ENCODE peak calls at places on chromosomes 11 and 22, in four cellular contexts. N, W, S and H are unnamed samples.

GRCh38 chr11:95884364-95884763 is 39.5 kb downstream of the MTMR2 start:
- DNase-seq in N (no peak), W (no peak), S (no peak), H (no peak)

GRCh38 chr22:48781868-48782267 is 1045.8 kb downstream of the BRD1 start:
- DNase-seq in N (peak; percentile 39), W (no peak), S (no peak), H (no peak)

GRCh38 chr11:62012451-62013265 is 45.2 kb upstream of the FTH1 start:
- DNase-seq in N (peak; percentile 60), W (no peak), S (no peak), H (no peak)

GRCh38 chr11:64234840-64235379 is 526 bp downstream of the VEGFB start:
- DNase-seq in N (peak; percentile 87), W (no peak), S (no peak), H (peak; percentile 68)

GRCh38 chr22:21762712-21763581 is 27.4 kb upstream of the YPEL1 start:
- DNase-seq in N (no peak), W (no peak), S (no peak), H (no peak)

GRCh38 chr11:72234920-72235319 is 9.1 kb downstream of the PHOX2A start:
- DNase-seq in N (peak; percentile 24), W (no peak), S (no peak), H (no peak)

GRCh38 chr11:1012740-1013627 is 23.5 kb downstream of the MUC6 start:
- DNase-seq in N (no peak), W (no peak), S (no peak), H (no peak)

GRCh38 chr11:77909277-77909676 is 85.2 kb downstream of the INTS4 start:
- DNase-seq in N (no peak), W (no peak), S (no peak), H (no peak)

GRCh38 chr11:102494216-102494615 is 36.3 kb downstream of the MMP7 start:
- DNase-seq in N (no peak), W (no peak), S (no peak), H (no peak)

GRCh38 chr11:108871152-108871551 is 206.3 kb downstream of the DDX10 start:
- DNase-seq in N (no peak), W (no peak), S (peak; percentile 40), H (no peak)

GRCh38 chr22:30649430-30650007 is 13.9 kb downstream of the SLC35E4 start:
- DNase-seq in N (no peak), W (no peak), S (no peak), H (peak; percentile 68)

GRCh38 chr11:92838655-92839334 is 130.7 kb upstream of the MTNR1B start:
- DNase-seq in N (no peak), W (no peak), S (no peak), H (no peak)

GRCh38 chr22:27718186-27719032 is 83.1 kb downstream of the MN1 start:
- DNase-seq in N (peak; percentile 89), W (no peak), S (no peak), H (peak; percentile 84)

GRCh38 chr22:19766506-19767426 is 6.2 kb downstream of the TBX1 start:
- DNase-seq in N (no peak), W (no peak), S (no peak), H (peak; percentile 76)

GRCh38 chr11:67354314-67355022 is 1.1 kb upstream of the POLD4 start:
- DNase-seq in N (peak; percentile 96), W (no peak), S (no peak), H (peak; percentile 82)

GRCh38 chr11:11993814-11994213 is 14.6 kb downstream of the DKK3 start:
- DNase-seq in N (no peak), W (no peak), S (no peak), H (no peak)

GRCh38 chr11:12245549-12245986 is 131.8 kb upstream of the PARVA start:
- DNase-seq in N (no peak), W (no peak), S (no peak), H (no peak)

GRCh38 chr11:87398913-87399312 is 361.2 kb downstream of the TMEM135 start:
- DNase-seq in N (peak; percentile 81), W (no peak), S (no peak), H (peak; percentile 41)

GRCh38 chr22:40679964-40680818 is 907 bp downstream of the MCHR1 start:
- DNase-seq in N (no peak), W (no peak), S (no peak), H (no peak)

GRCh38 chr11:7473702-7474101 is 11.6 kb upstream of the OLFML1 start:
- DNase-seq in N (no peak), W (no peak), S (no peak), H (no peak)

GRCh38 chr11:119065369-119065768 is 2.2 kb upstream of the VPS11 start:
- DNase-seq in N (no peak), W (no peak), S (no peak), H (no peak)